ENCODE peak calls at places on chromosomes 2 and 18, in ten cellular contexts. K, J, B, O, N, I, G, M, H and U are unnamed samples.

GRCh38 chr18:49011291-49011746 is 60.6 kb upstream of the SMAD7 start:
- DNase-seq in O (no peak), J (no peak), M (no peak), K (peak; percentile 63), N (no peak), I (peak; percentile 12), B (no peak), H (peak; percentile 23), G (no peak), U (no peak)

GRCh38 chr18:56726906-56727305 is 75.7 kb downstream of the WDR7 start:
- DNase-seq in B (no peak), O (no peak), J (no peak), H (no peak), I (no peak), K (no peak), G (no peak), N (no peak), M (no peak), U (no peak)

GRCh38 chr2:127762846-127763245 is 48.1 kb downstream of the WDR33 start:
- DNase-seq in B (no peak), G (no peak), H (no peak), I (no peak), N (no peak), K (no peak), O (no peak), J (no peak), M (no peak), U (no peak)

GRCh38 chr2:172484253-172484652 is 56.9 kb downstream of the ITGA6 start:
- DNase-seq in N (peak; percentile 58), I (no peak), J (peak; percentile 53), M (peak; percentile 26), H (no peak), O (peak; percentile 24), B (no peak), K (no peak), G (peak; percentile 25), U (no peak)

GRCh38 chr18:31274915-31275314 is 43.0 kb upstream of the DSG1 start:
- DNase-seq in G (no peak), B (no peak), O (peak; percentile 69), J (peak; percentile 9), K (no peak), M (no peak), I (peak; percentile 72), N (no peak), H (peak; percentile 59), U (no peak)

GRCh38 chr2:152566034-152566727 is 151.1 kb downstream of the PRPF40A start:
- DNase-seq in M (no peak), O (no peak), K (no peak), B (no peak), H (no peak), N (no peak), G (no peak), J (no peak), I (no peak), U (no peak)

GRCh38 chr2:9547272-9547991 is 8.2 kb downstream of the ADAM17 start:
- DNase-seq in N (peak; percentile 33), G (no peak), I (no peak), J (peak; percentile 53), B (no peak), H (no peak), K (no peak), O (no peak), M (no peak), U (peak; percentile 18)

GRCh38 chr2:33436083-33436482 is 40.4 kb upstream of the RASGRP3 start:
- DNase-seq in G (peak; percentile 41), O (no peak), M (no peak), H (no peak), J (no peak), K (no peak), N (no peak), I (no peak), B (no peak), U (no peak)

GRCh38 chr2:236180831-236181453 is 12.8 kb upstream of the GBX2 start:
- DNase-seq in H (no peak), M (peak; percentile 80), B (no peak), J (peak; percentile 73), K (peak; percentile 67), I (no peak), O (peak; percentile 80), N (peak; percentile 87), G (peak; percentile 78), U (no peak)

GRCh38 chr18:49225160-49225559 is 235.3 kb downstream of the DYM start:
- DNase-seq in J (peak; percentile 48), N (peak; percentile 55), M (no peak), O (no peak), K (no peak), B (no peak), I (no peak), G (no peak), H (no peak), U (no peak)

GRCh38 chr2:40740419-40740818 is 288.5 kb upstream of the SLC8A1 start:
- DNase-seq in O (no peak), I (no peak), G (no peak), K (no peak), N (peak; percentile 39), H (no peak), J (peak; percentile 17), B (no peak), M (no peak), U (no peak)

GRCh38 chr2:232689152-232689910 is 7.8 kb upstream of the GIGYF2 start:
- DNase-seq in G (no peak), B (no peak), I (peak; percentile 72), M (no peak), J (peak; percentile 46), N (peak; percentile 18), O (no peak), H (no peak), K (peak; percentile 54), U (no peak)
- H3K4me1 ChIP-seq in G (no peaks in the 10 kb centered on the region), B (no peaks in the 10 kb centered on the region), I (no peaks in the 10 kb centered on the region), M (no peaks in the 10 kb centered on the region), J (no peaks in the 10 kb centered on the region), N (no peaks in the 10 kb centered on the region), O (no peaks in the 10 kb centered on the region), H (no peaks in the 10 kb centered on the region), K (peaks cover 3% of the 10 kb centered on the region), U (no peaks in the 10 kb centered on the region)

GRCh38 chr2:196651387-196652094 is 12.0 kb downstream of the CCDC150 start:
- DNase-seq in I (no peak), O (no peak), J (no peak), M (no peak), B (no peak), G (no peak), H (no peak), K (no peak), N (no peak), U (no peak)
- H3K9me3 ChIP-seq in I (peaks cover 42% of the 10 kb centered on the region), O (peaks cover 49% of the 10 kb centered on the region), J (no peaks in the 10 kb centered on the region), M (peaks cover 5% of the 10 kb centered on the region), B (peaks cover 35% of the 10 kb centered on the region), G (no peaks in the 10 kb centered on the region), H (peaks cover 32% of the 10 kb centered on the region), K (peaks cover 28% of the 10 kb centered on the region), N (peaks cover 70% of the 10 kb centered on the region), U (peaks cover 77% of the 10 kb centered on the region)

GRCh38 chr2:68429311-68429826 is 37.7 kb downstream of the FBXO48 start:
- DNase-seq in N (no peak), K (no peak), J (peak; percentile 36), M (no peak), H (no peak), G (no peak), O (no peak), I (no peak), B (no peak), U (no peak)

GRCh38 chr2:68428746-68429145 is 38.3 kb downstream of the FBXO48 start:
- DNase-seq in H (no peak), M (no peak), K (no peak), B (no peak), G (no peak), O (no peak), J (no peak), N (no peak), I (no peak), U (no peak)

GRCh38 chr2:68426446-68426845 is 40.6 kb downstream of the FBXO48 start:
- DNase-seq in J (no peak), B (no peak), H (no peak), M (no peak), O (no peak), K (no peak), G (no peak), N (no peak), I (no peak), U (no peak)

GRCh38 chr2:68426885-68427579 is 40.1 kb downstream of the FBXO48 start:
- DNase-seq in N (peak; percentile 42), O (peak; percentile 37), H (no peak), I (no peak), B (no peak), J (peak; percentile 81), M (no peak), K (no peak), G (no peak), U (no peak)

DNA sequence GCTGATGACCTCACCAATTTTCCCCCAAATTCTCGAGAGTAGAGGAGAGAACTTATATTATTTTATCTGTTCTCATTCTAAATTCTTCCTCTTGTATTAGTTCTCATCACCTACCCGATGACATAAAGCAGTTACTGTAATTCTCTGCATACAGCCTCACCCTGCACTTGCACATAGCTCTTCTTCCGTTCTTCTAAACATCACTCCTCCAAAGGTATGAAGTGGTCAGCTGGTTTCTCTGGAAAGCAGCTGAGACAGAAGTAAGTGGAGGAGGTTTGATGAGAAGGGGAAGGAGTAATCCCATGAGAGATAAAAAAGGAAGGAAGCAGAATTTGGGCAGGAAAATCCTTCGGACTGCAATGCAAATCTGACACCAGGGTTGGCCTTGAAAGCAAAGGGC is 39.0 kb downstream of the FBXO48 start:
- DNase-seq in O (no peak), H (no peak), B (no peak), I (no peak), M (no peak), K (no peak), N (no peak), J (no peak), G (no peak), U (no peak)
- H3K4me1 ChIP-seq in O (peaks cover 16% of the 10 kb centered on the region), H (peaks cover 38% of the 10 kb centered on the region), B (no peaks in the 10 kb centered on the region), I (no peaks in the 10 kb centered on the region), M (no peaks in the 10 kb centered on the region), K (peaks cover under 1% of the 10 kb centered on the region), N (peaks cover 18% of the 10 kb centered on the region), J (no peaks in the 10 kb centered on the region), G (peaks cover 15% of the 10 kb centered on the region), U (no peaks in the 10 kb centered on the region)

GRCh38 chr2:228592925-228593324 is 411.4 kb upstream of the SPHKAP start:
- DNase-seq in M (no peak), N (no peak), J (no peak), I (no peak), K (no peak), B (no peak), H (no peak), O (no peak), G (no peak), U (no peak)

GRCh38 chr2:228590681-228591080 is 409.2 kb upstream of the SPHKAP start:
- DNase-seq in B (no peak), J (no peak), I (no peak), K (no peak), G (no peak), O (no peak), N (no peak), H (no peak), M (no peak), U (no peak)

GRCh38 chr2:228593992-228594391 is 412.5 kb upstream of the SPHKAP start:
- DNase-seq in G (no peak), M (no peak), K (no peak), B (no peak), N (no peak), I (no peak), O (no peak), J (no peak), H (no peak), U (no peak)

DNA sequence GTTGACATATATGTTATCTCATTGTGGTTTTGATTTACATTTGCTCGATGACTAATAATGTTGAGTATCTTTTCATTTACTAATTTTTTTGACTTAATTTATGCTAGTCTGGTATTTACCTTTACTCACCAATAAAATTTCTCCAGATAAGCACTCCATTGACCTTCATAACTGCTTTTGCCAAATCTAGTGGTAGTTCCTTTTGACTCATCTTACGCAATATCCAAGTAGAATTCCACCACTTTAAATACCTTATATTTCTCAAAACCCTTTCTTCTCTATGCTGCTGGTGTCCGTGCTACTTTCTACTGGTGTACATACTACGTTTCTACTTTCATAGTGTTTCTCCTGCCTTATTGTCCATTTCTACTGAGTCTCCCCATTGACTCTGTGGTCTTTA is 407.6 kb upstream of the SPHKAP start:
- DNase-seq in I (no peak), H (no peak), N (no peak), M (no peak), O (no peak), B (no peak), K (no peak), J (no peak), G (no peak), U (no peak)
- H3K9me3 ChIP-seq in I (peaks cover 6% of the 10 kb centered on the region), H (no peaks in the 10 kb centered on the region), N (no peaks in the 10 kb centered on the region), M (no peaks in the 10 kb centered on the region), O (no peaks in the 10 kb centered on the region), B (no peaks in the 10 kb centered on the region), K (no peaks in the 10 kb centered on the region), J (no peaks in the 10 kb centered on the region), G (no peaks in the 10 kb centered on the region), U (no peaks in the 10 kb centered on the region)